ENCODE peak calls at places on chromosomes 4 and X, in ten cellular contexts. W is fibroblast of lung, C is AG10803, J is GM19239, A is PC-3, G is smooth muscle cell of the brain vasculature, B is left cardiac atrium, N is NCI-H446, E is hippocampal formation, D is NCI-H2081. S is an unnamed sample.

GRCh38 chr4:168569066-168569908 is 72.4 kb downstream of the PALLD start:
- DNase-seq in W (no peak), C (peak), J (no peak), A (no peak), G (no peak), B (no peak), N (peak), E (no peak), D (no peak), S (no peak)

GRCh38 chrX:149453030-149453429 is 52.1 kb downstream of the IDS start:
- DNase-seq in W (peak), C (peak), J (no peak), A (peak), G (no peak), B (no peak), N (no peak), E (no peak), D (no peak), S (no peak)

GRCh38 chrX:40108959-40109287 is 11.2 kb upstream of the BCOR start:
- DNase-seq in W (peak), C (peak), J (no peak), A (peak), G (no peak), B (peak), N (peak), E (peak), D (peak), S (peak)

GRCh38 chr4:48639816-48640215 is 140.3 kb downstream of the FRYL start:
- DNase-seq in W (no peak), C (peak), J (no peak), A (no peak), G (no peak), B (no peak), N (no peak), E (no peak), D (no peak), S (no peak)

GRCh38 chr4:189506080-189506479 is 434.6 kb upstream of the FRG1 start:
- DNase-seq in W (no peak), C (no peak), J (no peak), A (no peak), G (no peak), B (no peak), N (no peak), E (no peak), D (no peak), S (no peak)

GRCh38 chr4:125849869-125850268 is 535.1 kb downstream of the FAT4 start:
- DNase-seq in W (peak), C (peak), J (no peak), A (peak), G (no peak), B (no peak), N (no peak), E (no peak), D (no peak), S (no peak)

GRCh38 chr4:40525811-40526598 is 103.7 kb downstream of the RBM47 start:
- DNase-seq in W (peak), C (peak), J (no peak), A (peak), G (peak), B (peak), N (no peak), E (no peak), D (no peak), S (no peak)

GRCh38 chr4:25892796-25893195 is 21.2 kb upstream of the SMIM20 start:
- DNase-seq in W (peak), C (no peak), J (no peak), A (no peak), G (no peak), B (no peak), N (no peak), E (no peak), D (no peak), S (no peak)

GRCh38 chr4:75892508-75892907 is 9.7 kb downstream of the PPEF2 start:
- DNase-seq in W (no peak), C (no peak), J (no peak), A (peak), G (no peak), B (no peak), N (no peak), E (no peak), D (no peak), S (no peak)

GRCh38 chr4:157270108-157270507 is 49.6 kb downstream of the GRIA2 start:
- DNase-seq in W (no peak), C (no peak), J (no peak), A (no peak), G (no peak), B (no peak), N (no peak), E (no peak), D (peak), S (no peak)

GRCh38 chrX:129523076-129524055 is at the start of gene SMARCA1:
- DNase-seq in W (peak), C (peak), J (no peak), A (peak), G (no peak), B (peak), N (no peak), E (peak), D (no peak), S (no peak)

GRCh38 chr4:186068581-186069402 is at the start of gene TLR3:
- DNase-seq in W (peak), C (peak), J (no peak), A (peak), G (no peak), B (no peak), N (no peak), E (no peak), D (no peak), S (no peak)

GRCh38 chr4:114078636-114079035 is 99.2 kb upstream of the ARSJ start:
- DNase-seq in W (peak), C (peak), J (no peak), A (no peak), G (no peak), B (no peak), N (no peak), E (no peak), D (no peak), S (no peak)

GRCh38 chrX:9352683-9353430 is 112.0 kb upstream of the TBL1X start:
- DNase-seq in W (peak), C (peak), J (no peak), A (peak), G (no peak), B (peak), N (no peak), E (no peak), D (no peak), S (peak)

GRCh38 chr4:3670521-3671519 is 95.4 kb upstream of the ADRA2C start:
- DNase-seq in W (no peak), C (no peak), J (no peak), A (no peak), G (no peak), B (peak), N (no peak), E (no peak), D (no peak), S (no peak)

GRCh38 chr4:110184124-110184790 is 14.2 kb downstream of the ELOVL6 start:
- DNase-seq in W (no peak), C (peak), J (no peak), A (no peak), G (no peak), B (no peak), N (no peak), E (no peak), D (no peak), S (no peak)

GRCh38 chr4:53119685-53120084 is 246.2 kb downstream of the SCFD2 start:
- DNase-seq in W (peak), C (peak), J (no peak), A (no peak), G (no peak), B (no peak), N (no peak), E (no peak), D (no peak), S (no peak)

GRCh38 chrX:38985375-38985774 is 184.1 kb downstream of the MID1IP1 start:
- DNase-seq in W (peak), C (peak), J (peak), A (peak), G (no peak), B (no peak), N (no peak), E (no peak), D (no peak), S (no peak)

GRCh38 chr4:86973668-86974067 is 38.9 kb downstream of the AFF1 start:
- DNase-seq in W (no peak), C (no peak), J (no peak), A (no peak), G (no peak), B (no peak), N (no peak), E (no peak), D (no peak), S (no peak)

GRCh38 chrX:13747836-13748235 is 13.3 kb downstream of the OFD1 start:
- DNase-seq in W (peak), C (peak), J (no peak), A (peak), G (peak), B (no peak), N (no peak), E (peak), D (peak), S (no peak)

GRCh38 chrX:110082156-110082555 is 79.2 kb downstream of the TMEM164 start:
- DNase-seq in W (peak), C (peak), J (no peak), A (peak), G (no peak), B (no peak), N (peak), E (no peak), D (no peak), S (no peak)

GRCh38 chr4:168509786-168510185 is 12.9 kb downstream of the PALLD start:
- DNase-seq in W (peak), C (peak), J (no peak), A (no peak), G (no peak), B (no peak), N (no peak), E (no peak), D (no peak), S (peak)

GRCh38 chrX:82748901-82749505 is 759.1 kb upstream of the POU3F4 start:
- DNase-seq in W (peak), C (no peak), J (no peak), A (peak), G (no peak), B (no peak), N (no peak), E (no peak), D (no peak), S (no peak)

GRCh38 chr4:1232661-1233621 is 16.0 kb downstream of the CTBP1 start:
- DNase-seq in W (peak), C (no peak), J (no peak), A (no peak), G (no peak), B (peak), N (no peak), E (no peak), D (no peak), S (no peak)

GRCh38 chrX:148043456-148043855 is 62.3 kb downstream of the FMR1NB start:
- DNase-seq in W (peak), C (peak), J (no peak), A (peak), G (no peak), B (no peak), N (no peak), E (no peak), D (no peak), S (no peak)

GRCh38 chr4:38202223-38202622 is 242.0 kb downstream of the PTTG2 start:
- DNase-seq in W (no peak), C (no peak), J (no peak), A (no peak), G (no peak), B (no peak), N (no peak), E (no peak), D (no peak), S (no peak)

GRCh38 chrX:65677954-65678469 is 10.6 kb downstream of the MSN start:
- DNase-seq in W (peak), C (peak), J (no peak), A (peak), G (peak), B (peak), N (no peak), E (no peak), D (no peak), S (no peak)

GRCh38 chrX:15301924-15302323 is 13.5 kb downstream of the ASB11 start:
- DNase-seq in W (peak), C (peak), J (no peak), A (no peak), G (no peak), B (peak), N (no peak), E (no peak), D (no peak), S (no peak)

GRCh38 chr4:81498046-81498445 is 26.3 kb upstream of the RASGEF1B start:
- DNase-seq in W (no peak), C (no peak), J (no peak), A (no peak), G (no peak), B (no peak), N (no peak), E (no peak), D (no peak), S (no peak)

GRCh38 chr4:106803107-106803506 is 233.0 kb downstream of the DKK2 start:
- DNase-seq in W (no peak), C (no peak), J (no peak), A (peak), G (no peak), B (no peak), N (no peak), E (no peak), D (no peak), S (no peak)

GRCh38 chrX:135931644-135932487 is 38.4 kb downstream of the SAGE1 start:
- DNase-seq in W (peak), C (peak), J (peak), A (peak), G (no peak), B (peak), N (no peak), E (peak), D (peak), S (peak)

GRCh38 chrX:148310402-148311200 is 189.8 kb upstream of the AFF2 start:
- DNase-seq in W (no peak), C (no peak), J (no peak), A (no peak), G (no peak), B (no peak), N (no peak), E (no peak), D (no peak), S (peak)

GRCh38 chrX:1481636-1482529 is 29.2 kb upstream of the ASMTL start:
- DNase-seq in W (peak), C (peak), J (no peak), A (peak), G (peak), B (peak), N (no peak), E (no peak), D (no peak), S (peak)

GRCh38 chr4:122218762-122219161 is 66.6 kb downstream of the BLTP1 start:
- DNase-seq in W (peak), C (peak), J (no peak), A (peak), G (no peak), B (no peak), N (no peak), E (no peak), D (no peak), S (no peak)

GRCh38 chrX:153988493-153988892 is 15.9 kb downstream of the TMEM187 start:
- DNase-seq in W (no peak), C (no peak), J (no peak), A (no peak), G (no peak), B (no peak), N (no peak), E (no peak), D (no peak), S (no peak)

GRCh38 chrX:70755850-70756249 is 152.7 kb downstream of the TEX11 start:
- DNase-seq in W (no peak), C (no peak), J (no peak), A (no peak), G (no peak), B (no peak), N (no peak), E (no peak), D (no peak), S (peak)

GRCh38 chr4:105551968-105552746 is at the start of gene ARHGEF38:
- DNase-seq in W (peak), C (peak), J (no peak), A (peak), G (no peak), B (no peak), N (no peak), E (no peak), D (peak), S (no peak)

GRCh38 chr4:11546391-11547160 is 117.9 kb upstream of the HS3ST1 start:
- DNase-seq in W (no peak), C (no peak), J (no peak), A (no peak), G (no peak), B (no peak), N (no peak), E (no peak), D (no peak), S (no peak)

GRCh38 chr4:80187677-80188076 is 9.6 kb upstream of the PRDM8 start:
- DNase-seq in W (no peak), C (no peak), J (no peak), A (no peak), G (no peak), B (no peak), N (no peak), E (no peak), D (no peak), S (no peak)

GRCh38 chr4:14583331-14583730 is 418.9 kb upstream of the CPEB2 start:
- DNase-seq in W (no peak), C (no peak), J (no peak), A (peak), G (no peak), B (no peak), N (no peak), E (no peak), D (no peak), S (no peak)